ENCODE peak calls at places on chromosomes 4 and X, in seven cellular contexts. R is lung, C is ascending aorta, W is A673, G is A549, T is H1, O is ovary. N is an unnamed sample.

GRCh38 chrX:100410083-100410590 is at the start of gene PCDH19:
- DNase-seq in R (peak), C (no peak), W (peak), G (peak), T (peak), O (peak), N (no peak)

GRCh38 chr4:7301846-7302630 is 109.7 kb downstream of the SORCS2 start:
- DNase-seq in R (no peak), C (no peak), W (no peak), G (no peak), T (no peak), O (no peak), N (no peak)

GRCh38 chr4:109648266-109648996 is 54.8 kb downstream of the CASP6 start:
- DNase-seq in R (no peak), C (no peak), W (no peak), G (no peak), T (no peak), O (no peak), N (no peak)

GRCh38 chr4:57078685-57079521 is 31.3 kb downstream of the IGFBP7 start:
- DNase-seq in R (no peak), C (no peak), W (no peak), G (peak), T (no peak), O (no peak), N (no peak)

GRCh38 chr4:188002751-188003150 is 7.2 kb downstream of the ZFP42 start:
- DNase-seq in R (no peak), C (no peak), W (no peak), G (no peak), T (no peak), O (no peak), N (no peak)

GRCh38 chr4:108484187-108484586 is 136.2 kb upstream of the RPL34 start:
- DNase-seq in R (no peak), C (no peak), W (no peak), G (no peak), T (no peak), O (no peak), N (no peak)

GRCh38 chr4:65193985-65194384 is 476.3 kb downstream of the EPHA5 start:
- DNase-seq in R (no peak), C (no peak), W (no peak), G (no peak), T (no peak), O (no peak), N (no peak)

GRCh38 chrX:41984628-41985027 is 61.3 kb upstream of the CASK start:
- DNase-seq in R (no peak), C (no peak), W (no peak), G (no peak), T (no peak), O (no peak), N (no peak)

GRCh38 chr4:152614337-152614736 is 65.5 kb downstream of the TMEM154 start:
- DNase-seq in R (peak), C (no peak), W (no peak), G (no peak), T (peak), O (no peak), N (no peak)

GRCh38 chrX:20355187-20355586 is 88.5 kb upstream of the RPS6KA3 start:
- DNase-seq in R (no peak), C (no peak), W (no peak), G (no peak), T (no peak), O (no peak), N (no peak)

GRCh38 chrX:64975491-64975890 is 759 bp downstream of the ZC4H2 start:
- DNase-seq in R (no peak), C (no peak), W (no peak), G (peak), T (peak), O (peak), N (no peak)

GRCh38 chr4:42080284-42080683 is 72.2 kb downstream of the BEND4 start:
- DNase-seq in R (no peak), C (no peak), W (no peak), G (no peak), T (no peak), O (no peak), N (no peak)

GRCh38 chr4:1376841-1377605 is 29.2 kb downstream of the NKX1-1 start:
- DNase-seq in R (no peak), C (no peak), W (no peak), G (no peak), T (no peak), O (peak), N (no peak)

GRCh38 chr4:173337463-173337862 is 3.3 kb upstream of the HMGB2 start:
- DNase-seq in R (no peak), C (no peak), W (no peak), G (no peak), T (no peak), O (no peak), N (no peak)

GRCh38 chr4:26056406-26056805 is 142.4 kb downstream of the SMIM20 start:
- DNase-seq in R (no peak), C (no peak), W (no peak), G (no peak), T (no peak), O (no peak), N (no peak)

GRCh38 chr4:47566975-47567374 is 81.9 kb downstream of the ATP10D start:
- DNase-seq in R (no peak), C (no peak), W (no peak), G (no peak), T (no peak), O (no peak), N (no peak)

GRCh38 chrX:71253253-71254091 is 468 bp downstream of the ZMYM3 start:
- DNase-seq in R (no peak), C (no peak), W (peak), G (peak), T (peak), O (peak), N (no peak)

GRCh38 chr4:9409793-9410192 is 34.4 kb upstream of the DEFB131A start:
- DNase-seq in R (no peak), C (no peak), W (no peak), G (no peak), T (no peak), O (no peak), N (no peak)

GRCh38 chrX:11305641-11306040 is 12.4 kb downstream of the AMELX start:
- DNase-seq in R (no peak), C (no peak), W (no peak), G (no peak), T (no peak), O (no peak), N (no peak)

GRCh38 chrX:136674270-136674986 is 26.5 kb downstream of the CD40LG start:
- DNase-seq in R (no peak), C (no peak), W (no peak), G (no peak), T (no peak), O (no peak), N (no peak)

GRCh38 chrX:37697169-37697760 is 11.7 kb downstream of the XK start:
- DNase-seq in R (no peak), C (no peak), W (no peak), G (no peak), T (no peak), O (no peak), N (no peak)

GRCh38 chr4:2595436-2595835 is 59.0 kb downstream of the FAM193A start:
- DNase-seq in R (no peak), C (no peak), W (no peak), G (no peak), T (no peak), O (no peak), N (no peak)

DNA sequence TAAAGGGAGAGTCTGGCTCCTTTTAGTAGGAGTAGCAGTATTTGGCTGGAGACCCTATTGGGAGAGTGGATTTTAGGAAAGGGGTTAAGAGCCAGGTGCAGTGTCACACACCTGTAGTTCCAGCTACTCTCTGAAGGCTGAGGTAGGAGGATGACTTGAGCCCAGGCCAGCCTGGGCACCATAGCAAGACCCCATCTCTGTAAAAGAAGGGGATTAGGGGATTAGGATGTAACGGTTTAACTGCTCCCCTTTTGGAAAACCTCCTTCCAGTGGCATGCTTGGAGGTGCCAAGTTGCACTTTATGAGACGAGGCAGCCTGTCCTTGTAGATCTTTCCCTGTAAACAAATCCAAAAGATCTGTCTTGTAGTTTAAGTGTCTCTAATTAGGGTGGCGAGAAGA is 140.0 kb downstream of the KLHL8 start:
- DNase-seq in R (no peak), C (no peak), W (no peak), G (no peak), T (no peak), O (no peak), N (no peak)
- H3K27ac ChIP-seq in R (peak), C (peak), W (no peak), G (no peak), T (no peak), O (peak), N (peak)

DNA sequence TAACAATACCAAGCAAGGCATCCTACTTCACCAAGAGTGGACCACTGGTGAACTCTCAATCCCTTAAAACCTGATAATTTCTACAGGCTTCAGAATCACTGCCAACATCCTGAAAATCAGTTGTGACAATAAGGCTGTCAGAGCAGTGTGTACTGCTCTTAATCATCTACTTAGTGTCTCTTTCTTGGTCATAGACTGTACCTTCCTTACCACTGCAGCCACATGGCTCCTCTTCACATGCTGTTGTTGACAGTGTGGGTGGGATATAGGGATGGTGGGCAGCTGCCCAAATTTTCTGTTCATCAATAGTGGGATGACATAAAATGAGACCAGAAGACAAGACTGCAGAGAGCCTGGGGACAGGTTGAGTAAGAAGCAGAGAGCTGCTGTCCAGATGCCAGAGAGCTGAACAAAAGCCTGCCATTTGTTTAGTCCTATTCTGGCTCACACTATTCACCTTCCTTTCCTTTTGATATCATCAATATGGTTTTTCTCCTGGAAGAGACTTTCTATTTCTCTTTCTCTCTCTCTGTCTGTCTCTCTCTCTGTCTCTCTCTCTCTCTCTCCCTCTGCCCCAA is 178.9 kb downstream of the MGST2 start:
- DNase-seq in R (no peak), C (no peak), W (no peak), G (no peak), T (no peak), O (no peak), N (peak)
- H3K27ac ChIP-seq in R (no peak), C (no peak), W (no peak), G (no peak), T (no peak), O (no peak), N (no peak)

GRCh38 chr4:53895137-53895536 is 169.3 kb downstream of the CHIC2 start:
- DNase-seq in R (no peak), C (no peak), W (no peak), G (no peak), T (no peak), O (no peak), N (no peak)

GRCh38 chr4:53885668-53886067 is 178.7 kb downstream of the CHIC2 start:
- DNase-seq in R (no peak), C (no peak), W (no peak), G (no peak), T (no peak), O (no peak), N (no peak)

GRCh38 chr4:53886090-53886489 is 178.3 kb downstream of the CHIC2 start:
- DNase-seq in R (no peak), C (no peak), W (no peak), G (no peak), T (no peak), O (no peak), N (peak)

GRCh38 chr4:53889335-53890084 is 174.9 kb downstream of the CHIC2 start:
- DNase-seq in R (no peak), C (no peak), W (no peak), G (no peak), T (no peak), O (no peak), N (no peak)
- H3K27ac ChIP-seq in R (no peak), C (no peak), W (no peak), G (no peak), T (no peak), O (no peak), N (no peak)

GRCh38 chr4:89539374-89539773 is 231.8 kb upstream of the GPRIN3 start:
- DNase-seq in R (no peak), C (no peak), W (no peak), G (peak), T (no peak), O (no peak), N (no peak)
- H3K27ac ChIP-seq in R (no peak), C (no peak), W (no peak), G (peak), T (no peak), O (no peak), N (no peak)

GRCh38 chr4:83112678-83113428 is 1.7 kb downstream of the PLAC8 start:
- DNase-seq in R (no peak), C (no peak), W (no peak), G (no peak), T (no peak), O (no peak), N (no peak)
- H3K27ac ChIP-seq in R (peak), C (no peak), W (no peak), G (no peak), T (no peak), O (no peak), N (no peak)

DNA sequence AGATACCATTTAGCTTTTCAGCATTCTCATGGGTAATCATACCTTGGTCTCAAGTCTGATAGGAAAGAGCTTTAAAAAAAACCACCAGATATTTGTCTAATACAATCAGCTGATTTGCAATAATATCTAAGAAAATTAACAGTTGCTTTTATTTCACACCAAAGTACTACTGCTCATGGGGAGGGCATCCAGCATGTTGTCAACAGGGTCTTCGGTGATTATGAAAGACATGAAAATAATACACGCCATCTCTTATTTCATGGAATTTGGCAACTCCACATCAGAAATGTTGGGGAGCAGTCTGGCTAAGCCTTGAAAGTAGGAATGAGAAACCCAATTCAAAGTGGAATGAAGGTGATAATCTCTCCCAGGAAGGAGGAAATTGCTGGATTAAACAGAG is 3.0 kb downstream of the ASB5 start:
- DNase-seq in R (no peak), C (no peak), W (no peak), G (no peak), T (no peak), O (no peak), N (no peak)
- H3K27ac ChIP-seq in R (no peak), C (no peak), W (no peak), G (no peak), T (no peak), O (no peak), N (no peak)

GRCh38 chr4:139918591-139918990 is 235.4 kb downstream of the MAML3 start:
- DNase-seq in R (no peak), C (no peak), W (no peak), G (no peak), T (no peak), O (no peak), N (no peak)
- H3K27ac ChIP-seq in R (peak), C (peak), W (no peak), G (peak), T (no peak), O (peak), N (peak)

GRCh38 chr4:141021397-141022194 is 111.7 kb downstream of the RNF150 start:
- DNase-seq in R (no peak), C (no peak), W (no peak), G (no peak), T (no peak), O (no peak), N (no peak)
- H3K27ac ChIP-seq in R (no peak), C (peak), W (peak), G (no peak), T (no peak), O (no peak), N (peak)

DNA sequence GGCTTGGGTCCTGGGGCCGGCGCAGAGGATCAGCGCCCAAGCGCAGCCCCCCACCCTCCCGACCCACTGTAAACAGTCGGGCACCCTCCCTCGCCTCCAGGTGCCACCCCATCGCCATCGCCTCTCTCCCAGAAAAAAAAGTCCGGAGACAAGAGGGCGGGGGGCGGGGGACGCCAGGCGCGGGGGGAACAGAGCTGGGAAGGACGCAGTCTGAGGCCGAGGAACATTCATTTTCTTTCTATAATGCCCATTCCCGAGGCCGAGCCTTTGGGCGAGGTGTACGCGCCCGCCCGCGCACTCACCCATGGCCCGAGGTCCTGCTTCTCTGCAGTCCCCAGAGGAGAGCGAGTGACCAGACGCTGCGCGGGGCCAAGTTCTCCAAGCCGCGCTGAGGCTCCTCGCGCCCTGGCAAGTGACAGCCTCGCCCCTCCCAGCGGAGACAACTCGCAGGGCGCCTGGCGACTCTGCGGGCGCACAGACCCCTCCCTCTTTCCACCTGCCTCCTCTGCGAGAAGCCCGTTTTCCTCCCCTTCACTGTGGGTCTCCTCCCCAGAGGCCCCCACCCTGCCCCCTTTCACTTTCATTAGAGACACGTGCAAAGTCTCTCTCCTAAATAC is 63.5 kb upstream of the WDR17 start:
- DNase-seq in R (peak), C (no peak), W (peak), G (peak), T (peak), O (no peak), N (no peak)
- H3K27ac ChIP-seq in R (peak), C (no peak), W (no peak), G (no peak), T (no peak), O (no peak), N (no peak)